ENCODE peak calls at places on chromosomes 11 and 22, in six cellular contexts. K, W, L, B, A and R are unnamed samples.

GRCh38 chr22:50620861-50621490 is 7.0 kb downstream of the ARSA start:
- DNase-seq in A (no peak), L (no peak), K (no peak), W (no peak), B (peak), R (no peak)

GRCh38 chr22:46619830-46620501 is at the start of gene GRAMD4:
- DNase-seq in A (no peak), W (no peak), K (peak), L (no peak), B (peak), R (no peak)

GRCh38 chr11:10302294-10302743 is 2.6 kb upstream of the ADM start:
- DNase-seq in K (no peak), W (no peak), L (no peak), B (no peak), A (peak), R (no peak)

GRCh38 chr11:72349616-72350218 is 84.6 kb downstream of the CLPB start:
- DNase-seq in A (no peak), L (peak), K (no peak), W (no peak), B (peak), R (no peak)

GRCh38 chr22:24716602-24717001 is 57.9 kb downstream of the PIWIL3 start:
- DNase-seq in K (no peak), W (no peak), L (no peak), A (no peak), B (no peak), R (no peak)

GRCh38 chr11:37313266-37313665 is 715.2 kb upstream of the RAG2 start:
- DNase-seq in L (no peak), B (no peak), W (no peak), A (no peak), K (no peak), R (no peak)

GRCh38 chr11:36164522-36165250 is 124.5 kb downstream of the COMMD9 start:
- DNase-seq in A (no peak), L (no peak), B (no peak), K (no peak), W (no peak), R (no peak)

GRCh38 chr11:93487032-93487483 is 56.1 kb downstream of the SMCO4 start:
- DNase-seq in B (no peak), L (no peak), K (no peak), A (no peak), W (no peak), R (no peak)

GRCh38 chr11:46594785-46595184 is 962 bp upstream of the AMBRA1 start:
- DNase-seq in A (no peak), W (no peak), B (no peak), L (no peak), K (no peak), R (no peak)

GRCh38 chr11:124751391-124751740 is 689 bp downstream of the VSIG2 start:
- DNase-seq in K (no peak), W (no peak), B (no peak), L (no peak), A (no peak), R (no peak)

GRCh38 chr11:79312591-79313267 is 128.1 kb downstream of the TENM4 start:
- DNase-seq in K (no peak), A (no peak), W (no peak), L (no peak), B (no peak), R (no peak)

GRCh38 chr11:131977854-131978253 is 607.4 kb downstream of the NTM start:
- DNase-seq in K (no peak), A (no peak), W (no peak), B (no peak), L (no peak), R (no peak)

GRCh38 chr11:116167706-116168458 is 604.9 kb downstream of the BUD13 start:
- DNase-seq in A (no peak), W (no peak), K (no peak), L (peak), B (no peak), R (no peak)

GRCh38 chr11:110311783-110312578 is 15.6 kb upstream of the RDX start:
- DNase-seq in B (no peak), K (no peak), W (no peak), A (peak), L (no peak), R (no peak)

GRCh38 chr11:104332110-104332509 is 168.2 kb upstream of the PDGFD start:
- DNase-seq in L (no peak), K (no peak), B (no peak), W (peak), A (no peak), R (no peak)

GRCh38 chr22:26589367-26589844 is 526 bp downstream of the TPST2 start:
- DNase-seq in L (no peak), B (peak), K (no peak), A (no peak), W (no peak), R (peak)

GRCh38 chr11:133835258-133836075 is 9.8 kb downstream of the SPATA19 start:
- DNase-seq in W (peak), B (no peak), A (peak), L (no peak), K (no peak), R (no peak)

GRCh38 chr11:109432105-109432504 is 10.1 kb downstream of the C11orf87 start:
- DNase-seq in L (no peak), K (no peak), W (no peak), A (no peak), B (no peak), R (no peak)

GRCh38 chr11:67270256-67271211 is 4.3 kb downstream of the GRK2 start:
- DNase-seq in W (peak), L (no peak), B (peak), A (no peak), K (peak), R (no peak)

GRCh38 chr11:65776196-65776595 is 4.6 kb downstream of the AP5B1 start:
- DNase-seq in K (no peak), L (peak), A (peak), B (no peak), W (no peak), R (no peak)

GRCh38 chr11:118868659-118869058 is 15.0 kb upstream of the CXCR5 start:
- DNase-seq in L (no peak), W (no peak), B (no peak), A (peak), K (no peak), R (no peak)

GRCh38 chr11:102120006-102120405 is 9.8 kb downstream of the YAP1 start:
- DNase-seq in B (no peak), L (no peak), W (no peak), K (no peak), A (peak), R (no peak)

GRCh38 chr11:7635137-7635536 is 38.2 kb downstream of the CYB5R2 start:
- DNase-seq in W (no peak), L (no peak), K (no peak), B (peak), A (no peak), R (no peak)

GRCh38 chr11:107683807-107684206 is 28.0 kb downstream of the SLN start:
- DNase-seq in W (no peak), B (no peak), L (no peak), K (no peak), A (no peak), R (no peak)

GRCh38 chr11:114159320-114159719 is 99.8 kb downstream of the ZBTB16 start:
- DNase-seq in B (peak), K (no peak), A (no peak), L (no peak), W (no peak), R (no peak)

GRCh38 chr11:13923716-13924650 is 38.5 kb upstream of the SPON1 start:
- DNase-seq in W (no peak), B (no peak), A (peak), L (no peak), K (no peak), R (no peak)

GRCh38 chr11:40149721-40150120 is 1309.7 kb downstream of the LRRC4C start:
- DNase-seq in K (no peak), A (no peak), L (no peak), B (no peak), W (no peak), R (no peak)

GRCh38 chr11:20661850-20662249 is 7.5 kb upstream of the NELL1 start:
- DNase-seq in K (no peak), B (no peak), L (no peak), W (no peak), A (no peak), R (no peak)

GRCh38 chr22:22201185-22201924 is 43.2 kb upstream of the VPREB1 start:
- DNase-seq in B (no peak), L (no peak), A (no peak), W (no peak), K (no peak), R (no peak)

GRCh38 chr11:61775606-61776554 is 16.5 kb downstream of the TMEM258 start:
- DNase-seq in L (no peak), W (no peak), A (no peak), B (no peak), K (no peak), R (no peak)

GRCh38 chr11:27977031-27977430 is 130.9 kb downstream of the KIF18A start:
- DNase-seq in K (no peak), W (no peak), B (no peak), A (no peak), L (no peak), R (no peak)

GRCh38 chr11:84800755-84801346 is 826.3 kb downstream of the DLG2 start:
- DNase-seq in W (no peak), B (no peak), A (peak), K (no peak), L (no peak), R (no peak)

GRCh38 chr11:26188559-26188958 is 143.4 kb upstream of the ANO3 start:
- DNase-seq in W (no peak), K (no peak), B (no peak), A (no peak), L (no peak), R (no peak)

GRCh38 chr11:45104006-45104789 is 42.2 kb upstream of the PRDM11 start:
- DNase-seq in A (no peak), B (no peak), W (no peak), K (no peak), L (peak), R (no peak)

GRCh38 chr22:38317995-38318715 is 922 bp upstream of the CSNK1E start:
- DNase-seq in B (peak), L (peak), K (peak), W (no peak), A (peak), R (peak)

GRCh38 chr11:36385121-36385530 is 89.0 kb downstream of the PRR5L start:
- DNase-seq in L (no peak), W (no peak), B (no peak), K (no peak), A (peak), R (no peak)

GRCh38 chr11:20310137-20310536 is 53.4 kb upstream of the HTATIP2 start:
- DNase-seq in B (no peak), L (no peak), K (no peak), W (no peak), A (no peak), R (no peak)

DNA sequence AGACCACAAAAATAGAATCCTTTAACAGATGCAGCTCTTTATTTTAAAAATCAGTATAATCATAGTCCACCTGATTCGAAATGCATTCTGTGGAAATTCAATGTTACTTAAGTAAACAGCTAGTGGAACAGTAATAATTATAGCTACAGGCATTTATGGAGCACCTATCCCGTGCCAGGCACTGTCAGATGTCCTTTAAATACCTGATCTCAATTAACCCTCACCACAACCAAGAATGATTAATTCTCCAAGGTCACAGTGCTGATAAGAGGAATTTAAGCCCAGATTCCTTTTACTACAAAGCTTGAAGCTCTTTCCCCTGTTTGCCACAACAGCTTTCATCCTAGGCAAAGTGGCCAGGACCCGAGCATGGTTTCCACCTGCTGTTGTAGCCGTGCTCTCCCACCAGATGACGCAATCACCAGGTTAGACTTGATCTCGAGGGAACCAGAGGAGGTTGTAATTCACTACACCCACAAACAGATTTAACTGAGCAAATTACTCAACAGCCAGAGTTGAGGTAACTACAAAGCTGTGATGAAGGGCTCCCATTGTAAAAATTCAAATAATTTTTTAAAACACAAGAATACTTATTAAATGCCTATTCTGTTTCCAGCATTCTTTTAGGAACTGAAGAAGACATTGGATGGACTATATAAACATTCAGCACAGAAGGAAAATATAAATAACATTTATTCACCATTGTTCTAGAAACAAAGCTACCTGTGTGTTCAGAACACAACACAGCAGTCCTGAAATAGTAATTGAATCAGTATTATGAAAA is 10.3 kb downstream of the PRDM10 start:
- DNase-seq in A (peak), W (no peak), L (no peak), K (no peak), B (no peak), R (no peak)
- TF ChIP-seq CTCF in A (no peak), W (no peak), L (no peak), K (no peak), B (peak), R (no peak)

GRCh38 chr22:29204617-29205183 is 996 bp upstream of the EMID1 start:
- DNase-seq in L (no peak), K (no peak), W (no peak), A (no peak), B (no peak), R (no peak)

GRCh38 chr22:29207231-29207550 is 1.5 kb downstream of the EMID1 start:
- DNase-seq in L (no peak), A (no peak), K (no peak), W (no peak), B (no peak), R (no peak)

GRCh38 chr22:29205260-29205597 is 467 bp upstream of the EMID1 start:
- DNase-seq in K (no peak), B (no peak), W (no peak), L (no peak), A (no peak), R (no peak)

GRCh38 chr22:29206372-29207230 is 905 bp downstream of the EMID1 start:
- DNase-seq in W (no peak), B (no peak), L (no peak), K (no peak), A (no peak), R (no peak)

DNA sequence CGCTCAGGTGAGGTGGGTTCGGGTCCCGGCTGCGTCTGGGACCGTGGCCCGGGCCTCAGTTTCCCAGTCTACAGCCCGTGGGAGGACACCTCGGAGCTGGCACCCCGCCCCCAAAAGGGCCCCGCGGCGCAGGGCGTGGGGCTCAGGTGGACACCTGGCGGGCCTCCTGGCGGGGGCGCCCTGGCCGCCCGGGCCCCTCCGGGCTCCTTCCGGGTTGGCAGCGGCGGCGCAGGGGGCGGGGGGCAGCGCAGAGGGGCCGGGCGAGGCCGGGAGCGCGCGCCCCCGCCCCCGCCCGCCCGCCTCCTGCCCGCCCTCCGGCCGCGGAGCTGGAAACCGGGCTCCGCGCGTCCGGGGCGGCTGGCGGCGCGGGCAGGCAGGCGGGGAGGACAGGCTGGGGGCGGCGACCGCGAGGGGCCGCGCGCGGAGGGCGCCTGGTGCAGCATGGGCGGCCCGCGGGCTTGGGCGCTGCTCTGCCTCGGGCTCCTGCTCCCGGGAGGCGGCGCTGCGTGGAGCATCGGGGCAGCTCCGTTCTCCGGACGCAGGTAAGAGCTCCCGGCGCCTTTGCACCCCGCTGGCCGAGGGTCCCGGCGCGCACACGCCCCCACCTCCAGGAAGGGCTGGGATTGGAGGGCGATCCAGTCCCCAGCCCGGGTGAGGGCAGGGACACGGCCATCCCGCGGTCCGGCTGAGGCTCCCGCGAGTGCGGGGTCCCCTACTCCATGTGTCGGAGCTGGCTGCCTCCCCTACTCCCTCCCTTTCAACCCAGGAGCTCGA is at the start of gene EMID1:
- DNase-seq in A (no peak), B (no peak), L (no peak), W (peak), K (no peak), R (no peak)
- TF ChIP-seq CTCF in A (no peak), B (no peak), L (no peak), W (no peak), K (no peak), R (no peak)

DNA sequence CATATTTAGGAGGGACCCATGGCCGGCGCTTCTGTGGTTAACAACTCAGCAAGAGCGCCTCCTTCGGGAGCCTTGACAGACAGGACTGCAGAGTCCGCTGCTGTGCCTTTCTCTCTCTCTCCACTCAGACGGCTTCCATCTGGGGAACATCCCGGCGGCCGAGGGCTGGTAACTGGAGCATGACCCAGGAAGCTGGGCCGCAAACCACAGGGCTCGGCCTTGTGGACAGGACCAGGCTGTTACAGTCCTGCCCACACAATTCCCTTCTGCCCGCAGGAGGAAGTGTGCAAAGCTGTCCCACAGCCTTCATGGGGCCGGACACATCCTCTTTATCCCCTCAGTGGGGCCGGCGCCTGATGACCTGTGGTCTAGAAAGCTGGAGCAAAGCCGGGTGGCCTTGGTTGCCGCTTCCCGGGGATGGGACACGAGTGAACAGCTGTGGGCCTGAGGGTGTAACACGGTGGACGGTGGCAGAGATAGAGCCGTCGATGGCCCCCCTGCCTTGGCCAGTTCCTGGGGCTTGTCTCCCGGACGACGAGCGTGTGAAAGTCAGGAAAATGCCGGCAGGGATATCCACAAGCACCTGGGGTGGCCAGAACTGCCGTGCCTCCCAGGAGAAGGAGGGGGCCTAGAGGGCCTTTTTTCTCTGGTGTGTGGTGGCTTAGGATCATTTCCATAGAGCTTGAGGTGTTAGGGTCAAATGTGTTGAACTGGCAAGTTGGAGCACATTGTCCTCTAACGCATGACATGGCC is 50.1 kb downstream of the FBLN1 start:
- DNase-seq in K (peak), A (peak), B (peak), W (peak), L (no peak), R (peak)
- TF ChIP-seq CTCF in K (peak), A (no peak), B (no peak), W (no peak), L (no peak), R (peak)

DNA sequence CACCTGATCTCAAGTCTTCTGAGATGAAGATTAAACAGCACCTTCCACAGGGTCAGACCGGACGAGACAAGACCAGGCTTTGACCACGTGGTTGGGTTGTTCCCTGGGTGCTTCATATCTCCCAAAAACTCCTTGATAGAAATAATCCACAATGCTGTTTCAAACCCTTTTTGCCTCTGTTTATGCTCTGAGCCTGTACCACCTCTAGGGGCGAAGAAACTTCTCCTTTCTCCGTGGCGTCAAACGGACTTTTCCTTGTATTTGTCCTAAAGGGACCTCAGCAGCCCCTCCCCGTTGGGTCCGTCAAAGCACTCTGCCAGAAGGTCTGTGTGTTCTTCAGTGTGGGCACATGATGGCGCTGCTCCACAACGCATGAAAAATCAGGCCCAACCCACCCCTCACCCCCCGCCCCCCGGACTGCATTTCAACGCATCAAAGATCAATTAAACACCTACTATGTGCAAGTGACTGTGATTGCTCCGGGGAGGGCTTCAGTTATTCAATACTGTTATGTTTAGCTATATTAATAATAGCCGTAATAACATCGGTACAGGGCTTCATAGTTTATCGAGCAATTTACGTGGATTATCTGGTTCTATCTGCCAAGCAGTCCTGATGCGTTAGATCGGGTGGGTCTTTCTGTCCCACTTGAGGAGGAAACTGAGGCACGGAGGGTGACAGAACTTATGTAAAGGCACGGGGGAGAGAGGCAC is 17.3 kb upstream of the EIF3D start:
- DNase-seq in L (no peak), A (peak), W (peak), B (peak), K (peak), R (no peak)
- TF ChIP-seq CTCF in L (peak), A (peak), W (peak), B (peak), K (peak), R (no peak)

GRCh38 chr11:64039012-64039665 is 3.4 kb downstream of the FLRT1 start:
- DNase-seq in W (no peak), L (no peak), B (no peak), K (no peak), A (no peak), R (no peak)
- TF ChIP-seq CTCF in W (no peak), L (no peak), B (no peak), K (no peak), A (no peak), R (no peak)